ENCODE peak calls at places on chromosome 15, in four cellular contexts. One of them, this sample, is unnamed.

GRCh38 chr15:31457631-31458526 is 131.2 kb downstream of the KLF13 start:
- DNase-seq in IMR-90: peak; percentile 44
- DNase-seq in ovary: no peak
- DNase-seq in suprapubic skin: peak; percentile 75
- DNase-seq in this sample: peak; percentile 43

GRCh38 chr15:60511351-60512157 is 32.6 kb upstream of the ICE2 start:
- DNase-seq in IMR-90: peak; percentile 10
- DNase-seq in ovary: no peak
- DNase-seq in suprapubic skin: no peak
- DNase-seq in this sample: no peak

GRCh38 chr15:71252036-71252898 is 137.0 kb downstream of the THSD4 start:
- DNase-seq in IMR-90: peak; percentile 56
- DNase-seq in suprapubic skin: no peak
- DNase-seq in ovary: no peak
- DNase-seq in this sample: no peak

GRCh38 chr15:67967871-67968423 is 86.2 kb upstream of the PIAS1 start:
- DNase-seq in IMR-90: peak; percentile 47
- DNase-seq in ovary: peak; percentile 79
- DNase-seq in suprapubic skin: peak; percentile 84
- DNase-seq in this sample: peak; percentile 89

GRCh38 chr15:57565326-57565725 is 26.4 kb upstream of the MYZAP start:
- DNase-seq in suprapubic skin: no peak
- DNase-seq in IMR-90: peak; percentile 7
- DNase-seq in ovary: peak; percentile 36
- DNase-seq in this sample: no peak

GRCh38 chr15:42919308-42919707 is 1.3 kb downstream of the TTBK2 start:
- DNase-seq in IMR-90: peak; percentile 6
- DNase-seq in suprapubic skin: no peak
- DNase-seq in ovary: no peak
- DNase-seq in this sample: no peak

GRCh38 chr15:20353966-20354883 is 187.4 kb downstream of the GOLGA6L6 start:
- DNase-seq in IMR-90: no peak
- DNase-seq in ovary: peak; percentile 11
- DNase-seq in suprapubic skin: peak; percentile 78
- DNase-seq in this sample: no peak

GRCh38 chr15:60835974-60836373 is 357.0 kb upstream of the ICE2 start:
- DNase-seq in ovary: no peak
- DNase-seq in suprapubic skin: no peak
- DNase-seq in IMR-90: peak; percentile 82
- DNase-seq in this sample: no peak

GRCh38 chr15:78623786-78624497 is 3.1 kb upstream of the CHRNA3 start:
- DNase-seq in ovary: no peak
- DNase-seq in suprapubic skin: peak; percentile 55
- DNase-seq in IMR-90: no peak
- DNase-seq in this sample: peak; percentile 65

GRCh38 chr15:82531496-82532382 is 8.5 kb downstream of the RPS17 start:
- DNase-seq in suprapubic skin: no peak
- DNase-seq in ovary: no peak
- DNase-seq in IMR-90: no peak
- DNase-seq in this sample: no peak

GRCh38 chr15:78012643-78013077 is 64.9 kb downstream of the TBC1D2B start:
- DNase-seq in IMR-90: no peak
- DNase-seq in suprapubic skin: no peak
- DNase-seq in ovary: peak; percentile 65
- DNase-seq in this sample: no peak

GRCh38 chr15:48718646-48719045 is 73.1 kb upstream of the FBN1 start:
- DNase-seq in ovary: no peak
- DNase-seq in suprapubic skin: no peak
- DNase-seq in IMR-90: peak; percentile 59
- DNase-seq in this sample: peak; percentile 27

GRCh38 chr15:82712036-82712435 is 2.4 kb upstream of the AP3B2 start:
- DNase-seq in ovary: no peak
- DNase-seq in IMR-90: no peak
- DNase-seq in suprapubic skin: no peak
- DNase-seq in this sample: no peak

GRCh38 chr15:73683624-73684536 is at the start of gene CD276:
- DNase-seq in IMR-90: peak; percentile 64
- DNase-seq in suprapubic skin: peak; percentile 87
- DNase-seq in ovary: peak; percentile 73
- DNase-seq in this sample: peak; percentile 63

GRCh38 chr15:101489633-101490407 is at the start of gene PCSK6:
- DNase-seq in ovary: no peak
- DNase-seq in IMR-90: no peak
- DNase-seq in suprapubic skin: no peak
- DNase-seq in this sample: peak; percentile 83

GRCh38 chr15:31338879-31339557 is 12.4 kb downstream of the KLF13 start:
- DNase-seq in IMR-90: peak; percentile 79
- DNase-seq in suprapubic skin: no peak
- DNase-seq in ovary: peak; percentile 76
- DNase-seq in this sample: no peak

GRCh38 chr15:83299462-83299861 is 15.0 kb upstream of the BNC1 start:
- DNase-seq in suprapubic skin: no peak
- DNase-seq in IMR-90: no peak
- DNase-seq in ovary: no peak
- DNase-seq in this sample: no peak

GRCh38 chr15:37765809-37766208 is 168.6 kb upstream of the TMCO5A start:
- DNase-seq in IMR-90: peak; percentile 32
- DNase-seq in suprapubic skin: no peak
- DNase-seq in ovary: no peak
- DNase-seq in this sample: no peak

GRCh38 chr15:78853500-78853899 is 19.2 kb upstream of the MORF4L1 start:
- DNase-seq in IMR-90: no peak
- DNase-seq in suprapubic skin: no peak
- DNase-seq in ovary: no peak
- DNase-seq in this sample: no peak

GRCh38 chr15:70602834-70603560 is 160.4 kb downstream of the UACA start:
- DNase-seq in IMR-90: no peak
- DNase-seq in suprapubic skin: no peak
- DNase-seq in ovary: no peak
- DNase-seq in this sample: no peak

GRCh38 chr15:80695911-80696651 is 971 bp downstream of the ABHD17C start:
- DNase-seq in suprapubic skin: no peak
- DNase-seq in ovary: no peak
- DNase-seq in IMR-90: no peak
- DNase-seq in this sample: no peak
- H3K4me3 ChIP-seq in suprapubic skin: peak overlapping the region; percentile 89
- H3K4me3 ChIP-seq in ovary: peak overlapping the region; percentile 56
- H3K4me3 ChIP-seq in IMR-90: peak overlapping the region; percentile 100
- H3K4me3 ChIP-seq in this sample: peak overlapping the region; percentile 35

GRCh38 chr15:39584266-39584659 is 3.4 kb downstream of the THBS1 start:
- DNase-seq in suprapubic skin: no peak
- DNase-seq in IMR-90: no peak
- DNase-seq in ovary: no peak
- DNase-seq in this sample: no peak

GRCh38 chr15:39585394-39585841 is 4.5 kb downstream of the THBS1 start:
- DNase-seq in IMR-90: peak; percentile 46
- DNase-seq in suprapubic skin: no peak
- DNase-seq in ovary: no peak
- DNase-seq in this sample: no peak

GRCh38 chr15:39585871-39586301 is 5.0 kb downstream of the THBS1 start:
- DNase-seq in ovary: no peak
- DNase-seq in IMR-90: no peak
- DNase-seq in suprapubic skin: no peak
- DNase-seq in this sample: no peak

GRCh38 chr15:39583586-39584265 is 2.8 kb downstream of the THBS1 start:
- DNase-seq in suprapubic skin: no peak
- DNase-seq in ovary: peak; percentile 47
- DNase-seq in IMR-90: peak; percentile 73
- DNase-seq in this sample: no peak

DNA sequence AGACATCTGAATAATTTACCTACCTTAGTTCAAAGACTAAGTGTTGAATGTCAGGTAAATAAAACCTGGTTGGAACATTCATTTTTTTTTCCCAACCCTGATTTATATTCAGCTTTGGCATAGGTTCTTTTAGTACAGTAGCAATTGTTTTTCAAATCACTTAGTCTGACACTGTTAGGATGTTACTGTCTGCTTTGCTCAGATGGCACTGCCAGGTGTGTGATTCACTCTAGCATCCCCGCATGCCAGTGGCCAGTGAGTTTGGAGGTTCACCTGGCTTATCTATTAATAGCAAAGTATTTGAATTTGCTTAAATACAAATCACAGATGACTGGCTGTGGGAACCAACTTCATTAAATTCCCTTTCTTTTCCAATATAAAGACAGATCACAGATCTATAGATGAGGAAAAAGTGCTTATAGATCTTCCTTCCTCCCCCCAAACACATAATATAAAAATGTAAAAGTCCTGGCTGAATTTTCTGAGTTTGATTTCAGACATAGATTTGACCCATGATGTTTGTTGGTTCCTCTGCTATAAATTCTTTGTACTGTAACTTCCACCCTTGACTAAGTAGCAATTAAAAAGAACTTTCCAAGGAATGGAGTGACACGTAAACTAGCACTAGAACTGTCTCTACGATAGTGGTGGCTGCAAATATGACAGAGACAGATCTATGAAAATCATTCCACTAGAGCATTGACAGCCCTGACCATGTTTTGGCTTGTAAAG is 3.9 kb downstream of the THBS1 start:
- DNase-seq in IMR-90: peak; percentile 28
- DNase-seq in ovary: no peak
- DNase-seq in suprapubic skin: no peak
- DNase-seq in this sample: no peak
- TF ChIP-seq POLR2A in IMR-90: no peak
- TF ChIP-seq POLR2A in ovary: no peak
- TF ChIP-seq POLR2A in suprapubic skin: no peak
- TF ChIP-seq POLR2A in this sample: no peak

GRCh38 chr15:58952751-58953150 is 19.3 kb upstream of the SLTM start:
- DNase-seq in ovary: no peak
- DNase-seq in suprapubic skin: no peak
- DNase-seq in IMR-90: peak; percentile 52
- DNase-seq in this sample: no peak
- H3K4me3 ChIP-seq in ovary: no peak overlapping the region
- H3K4me3 ChIP-seq in suprapubic skin: no peak overlapping the region
- H3K4me3 ChIP-seq in IMR-90: no peak overlapping the region
- H3K4me3 ChIP-seq in this sample: no peak overlapping the region

DNA sequence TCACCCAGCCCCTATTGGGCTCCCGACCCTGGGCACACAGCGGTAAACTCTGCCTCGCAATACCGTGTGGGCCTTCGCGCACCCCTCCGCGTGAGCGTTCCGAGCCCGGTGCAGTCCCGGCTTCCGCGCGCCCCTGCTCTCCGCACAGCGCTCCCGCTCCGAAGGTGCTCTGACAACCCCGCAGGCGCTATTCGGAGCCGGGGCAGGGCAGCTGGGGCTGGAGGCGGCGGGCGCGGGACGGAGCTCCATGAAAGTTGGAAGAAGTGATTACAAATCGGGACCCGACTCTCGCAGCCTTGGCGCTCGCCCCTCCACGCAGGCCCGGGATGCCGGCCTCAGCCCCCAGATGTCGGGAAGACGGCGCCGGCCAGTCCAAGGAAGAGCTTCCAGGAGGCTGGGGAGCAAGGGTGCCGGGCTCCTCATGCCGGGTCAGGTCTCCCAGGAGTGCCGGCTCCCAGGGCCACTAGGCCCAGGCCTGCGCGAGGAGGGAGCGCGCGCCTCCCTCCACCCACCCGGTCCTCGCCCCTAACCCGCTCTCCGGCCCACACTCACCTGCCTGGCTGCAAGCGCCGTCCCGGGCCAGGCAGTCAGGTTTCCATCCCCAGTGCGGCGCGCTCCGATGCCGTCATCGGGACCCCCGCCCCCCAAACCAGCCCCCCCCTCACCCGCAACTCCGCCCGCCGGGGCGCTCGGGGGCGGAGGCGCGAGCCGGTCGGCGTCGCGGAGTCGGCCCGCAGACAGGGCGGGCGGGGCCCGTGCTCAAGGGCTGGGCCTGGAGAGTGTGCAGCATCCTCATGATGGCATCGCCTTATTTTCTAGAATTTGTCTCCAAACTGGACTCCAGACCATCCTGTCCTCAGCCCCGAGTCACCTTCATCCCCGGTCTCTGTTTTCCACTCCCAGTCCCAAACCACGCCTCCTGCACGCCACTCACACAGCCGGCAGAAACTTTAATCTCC is at the start of gene KIF7:
- DNase-seq in ovary: peak; percentile 57
- DNase-seq in suprapubic skin: peak; percentile 78
- DNase-seq in IMR-90: peak; percentile 47
- DNase-seq in this sample: peak; percentile 86
- TF ChIP-seq POLR2A in ovary: no peak
- TF ChIP-seq POLR2A in suprapubic skin: no peak
- TF ChIP-seq POLR2A in IMR-90: no peak
- TF ChIP-seq POLR2A in this sample: no peak

GRCh38 chr15:74906193-74906449 is 530 bp downstream of the FAM219B start:
- DNase-seq in ovary: peak; percentile 32
- DNase-seq in suprapubic skin: no peak
- DNase-seq in IMR-90: no peak
- DNase-seq in this sample: peak; percentile 88
- H3K4me3 ChIP-seq in ovary: peak overlapping the region; percentile 76
- H3K4me3 ChIP-seq in suprapubic skin: peak overlapping the region; percentile 99
- H3K4me3 ChIP-seq in IMR-90: peak overlapping the region; percentile 89
- H3K4me3 ChIP-seq in this sample: peak overlapping the region; percentile 76

GRCh38 chr15:28886431-28887343 is 913 bp downstream of the APBA2 start:
- DNase-seq in ovary: no peak
- DNase-seq in IMR-90: no peak
- DNase-seq in suprapubic skin: no peak
- DNase-seq in this sample: no peak

GRCh38 chr15:28885289-28885629 is 515 bp upstream of the APBA2 start:
- DNase-seq in IMR-90: no peak
- DNase-seq in ovary: no peak
- DNase-seq in suprapubic skin: no peak
- DNase-seq in this sample: no peak

GRCh38 chr15:28887344-28888174 is 1.8 kb downstream of the APBA2 start:
- DNase-seq in suprapubic skin: no peak
- DNase-seq in IMR-90: no peak
- DNase-seq in ovary: no peak
- DNase-seq in this sample: no peak

GRCh38 chr15:28884151-28884940 is 1.4 kb upstream of the APBA2 start:
- DNase-seq in IMR-90: no peak
- DNase-seq in suprapubic skin: no peak
- DNase-seq in ovary: no peak
- DNase-seq in this sample: no peak

GRCh38 chr15:28885630-28886430 is at the start of gene APBA2:
- DNase-seq in ovary: no peak
- DNase-seq in suprapubic skin: no peak
- DNase-seq in IMR-90: peak; percentile 41
- DNase-seq in this sample: no peak
- TF ChIP-seq POLR2A in ovary: no peak
- TF ChIP-seq POLR2A in suprapubic skin: no peak
- TF ChIP-seq POLR2A in IMR-90: no peak
- TF ChIP-seq POLR2A in this sample: no peak

This sample was measured in lower leg skin.